ENCODE peak calls at places on chromosomes 16 and 17, in five cellular contexts. C is dorsolateral prefrontal cortex; Y is MM.1S; P is PC-3; I is CD8-positive, alpha-beta T cell. Q is an unnamed sample.

GRCh38 chr17:80460286-80460881 is 16.0 kb downstream of the NPTX1 start:
- DNase-seq in P (no peak), I (no peak), C (no peak), Y (no peak), Q (no peak)

GRCh38 chr17:49086316-49086605 is 46.3 kb upstream of the B4GALNT2 start:
- DNase-seq in P (peak), Y (no peak), C (no peak), I (no peak), Q (no peak)

GRCh38 chr17:52470553-52470952 is 312.0 kb upstream of the CA10 start:
- DNase-seq in I (no peak), C (no peak), P (no peak), Y (no peak), Q (no peak)

GRCh38 chr16:56998352-56998751 is 9.0 kb downstream of the NLRC5 start:
- DNase-seq in C (no peak), I (no peak), P (no peak), Y (no peak), Q (no peak)

GRCh38 chr16:72783716-72784320 is 264.1 kb downstream of the ZFHX3 start:
- DNase-seq in I (no peak), P (peak), C (no peak), Y (no peak), Q (no peak)

GRCh38 chr17:38926290-38927070 is 1.1 kb downstream of the LASP1NB start:
- DNase-seq in C (no peak), P (no peak), I (no peak), Y (peak), Q (no peak)

GRCh38 chr17:9818760-9819159 is 3.1 kb downstream of the GSG1L2 start:
- DNase-seq in Y (no peak), I (no peak), P (peak), C (no peak), Q (no peak)

GRCh38 chr16:81366316-81366932 is 51.7 kb downstream of the GAN start:
- DNase-seq in P (peak), Y (peak), I (peak), C (no peak), Q (no peak)

GRCh38 chr17:56653877-56654276 is 60.4 kb downstream of the NOG start:
- DNase-seq in C (no peak), Y (peak), P (peak), I (peak), Q (no peak)

GRCh38 chr16:21300309-21301167 is 22.4 kb upstream of the CRYM start:
- DNase-seq in P (peak), Y (peak), C (peak), I (no peak), Q (peak)

GRCh38 chr16:11679250-11679649 is 11.0 kb downstream of the SNN start:
- DNase-seq in C (peak), Y (peak), P (no peak), I (no peak), Q (no peak)

GRCh38 chr16:3645504-3646347 is 8.8 kb upstream of the DNASE1 start:
- DNase-seq in P (no peak), I (no peak), C (peak), Y (no peak), Q (no peak)

GRCh38 chr17:43020789-43021738 is 1.1 kb downstream of the VAT1 start:
- DNase-seq in Y (no peak), I (peak), C (no peak), P (peak), Q (peak)

GRCh38 chr16:13168091-13168572 is 266.7 kb downstream of the SHISA9 start:
- DNase-seq in P (no peak), C (no peak), Y (no peak), I (no peak), Q (no peak)

GRCh38 chr17:55770220-55770870 is 19.5 kb downstream of the PCTP start:
- DNase-seq in I (no peak), P (peak), Y (peak), C (no peak), Q (no peak)

GRCh38 chr17:21201302-21201602 is 12.7 kb downstream of the TMEM11 start:
- DNase-seq in Y (no peak), C (no peak), P (peak), I (no peak), Q (no peak)

GRCh38 chr17:77516902-77517301 is 376.1 kb downstream of the SEC14L1 start:
- DNase-seq in P (peak), I (no peak), C (no peak), Y (no peak), Q (no peak)

GRCh38 chr16:10688291-10688690 is 6.4 kb downstream of the TEKT5 start:
- DNase-seq in Y (no peak), P (peak), I (no peak), C (no peak), Q (peak)

GRCh38 chr17:18181358-18181757 is 2.3 kb upstream of the ALKBH5 start:
- DNase-seq in P (peak), Y (no peak), I (no peak), C (no peak), Q (no peak)

GRCh38 chr17:18184143-18185007 is 747 bp downstream of the ALKBH5 start:
- DNase-seq in I (peak), P (peak), Y (peak), C (peak), Q (peak)

GRCh38 chr17:18183334-18184142 is at the start of gene ALKBH5:
- DNase-seq in C (peak), Y (peak), P (peak), I (peak), Q (peak)

GRCh38 chr17:18182190-18182977 is 1.2 kb upstream of the ALKBH5 start:
- DNase-seq in P (no peak), C (no peak), I (no peak), Y (no peak), Q (peak)

GRCh38 chr17:18182978-18183333 is 672 bp upstream of the ALKBH5 start:
- DNase-seq in Y (peak), I (peak), P (peak), C (peak), Q (peak)
- TF ChIP-seq CTCF in Y (no peak), I (no peak), P (no peak), C (no peak), Q (no peak)

DNA sequence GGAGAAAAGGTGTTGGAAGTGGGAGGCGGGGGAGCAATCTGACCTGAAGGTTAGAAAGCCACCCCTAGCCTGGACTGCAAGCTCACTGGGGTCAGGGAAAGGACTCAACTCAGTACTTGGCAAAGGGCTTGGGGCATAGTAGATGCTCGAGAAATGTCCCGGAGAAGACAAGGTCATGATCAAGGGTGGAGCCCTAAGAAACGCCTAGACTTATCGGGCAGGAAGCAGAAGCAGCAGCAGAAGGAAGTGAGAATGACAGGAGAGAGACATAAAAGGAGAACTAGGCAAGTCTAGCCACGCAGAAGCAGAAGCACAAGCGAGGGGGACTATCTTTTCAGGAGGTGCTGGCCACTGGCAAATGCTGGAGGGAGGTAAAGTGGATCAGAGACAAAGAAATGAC is 10.2 kb downstream of the COTL1 start:
- DNase-seq in Y (no peak), P (no peak), C (no peak), I (peak), Q (peak)
- H3K4me3 ChIP-seq in Y (no peak), P (no peak), C (no peak), I (peak), Q (no peak)

DNA sequence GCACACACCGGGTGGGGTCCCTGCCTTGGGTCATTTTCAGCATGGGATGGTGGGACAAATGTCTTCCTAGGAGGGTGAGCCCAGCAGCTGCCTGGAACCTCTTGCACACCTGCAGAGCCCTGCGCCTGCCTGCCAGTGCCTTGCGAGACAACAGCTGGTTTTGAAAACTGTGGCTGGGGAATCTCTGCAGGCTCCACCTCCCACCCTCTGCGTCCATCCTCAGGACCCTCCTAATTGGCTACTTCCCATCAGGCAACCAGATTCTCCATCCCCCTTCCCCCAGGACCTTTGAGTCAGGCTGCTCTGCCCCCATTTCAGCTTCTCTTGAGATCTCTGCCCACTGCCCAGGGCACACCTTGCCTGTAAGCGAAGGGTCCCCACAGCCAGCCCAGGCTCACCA is 26.6 kb downstream of the PEMT start:
- DNase-seq in P (no peak), I (no peak), Y (no peak), C (no peak), Q (no peak)
- H3K27ac ChIP-seq in P (no peak), I (no peak), Y (no peak), C (no peak), Q (peak)

GRCh38 chr17:2068101-2068518 is 13.2 kb downstream of the HIC1 start:
- DNase-seq in Y (no peak), I (no peak), C (no peak), P (no peak), Q (no peak)
- TF ChIP-seq CTCF in Y (no peak), I (no peak), C (no peak), P (no peak), Q (no peak)

DNA sequence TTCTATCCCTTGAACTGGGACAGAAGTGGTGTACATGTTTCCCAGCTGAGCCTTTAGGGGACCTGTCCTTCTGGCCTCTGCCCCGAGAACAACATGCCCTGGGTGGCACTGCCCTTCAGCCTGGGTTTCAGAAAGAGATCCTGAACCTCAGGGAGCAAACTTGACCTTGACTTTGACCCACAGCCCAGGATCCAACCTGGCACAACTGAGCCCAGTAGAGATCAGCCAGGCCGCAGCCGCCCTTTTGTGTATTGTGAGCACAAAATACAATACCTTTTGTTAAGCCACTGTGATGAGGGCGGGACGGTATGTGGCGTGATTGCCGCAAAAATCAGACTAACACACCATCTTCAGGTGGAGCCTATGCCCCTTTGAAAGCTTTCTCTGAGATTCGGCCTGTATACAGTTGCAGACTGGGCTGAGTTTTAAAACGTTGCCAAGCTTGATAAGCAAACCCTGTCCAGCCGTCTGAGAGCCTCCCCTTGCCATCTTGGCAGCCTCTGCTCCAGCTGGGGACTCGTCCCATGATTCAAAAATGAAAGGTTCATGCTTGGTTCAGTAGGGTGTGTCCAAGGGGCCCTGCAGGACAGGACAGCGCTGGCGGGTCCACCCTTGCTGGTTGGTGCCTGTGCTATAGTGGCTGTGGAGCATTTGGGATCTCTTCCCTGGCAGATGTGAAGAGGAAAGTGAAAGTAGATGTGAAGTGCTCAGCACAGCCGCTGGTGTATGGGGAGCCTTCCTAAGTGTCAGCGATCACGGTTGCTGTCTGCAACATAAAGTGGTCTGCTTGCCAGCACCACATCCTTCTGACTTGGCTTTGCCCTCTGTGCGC is 40.3 kb downstream of the FOXL1 start:
- DNase-seq in C (no peak), Y (no peak), I (no peak), P (no peak), Q (no peak)
- H3K4me3 ChIP-seq in C (peak), Y (no peak), I (no peak), P (no peak), Q (peak)

DNA sequence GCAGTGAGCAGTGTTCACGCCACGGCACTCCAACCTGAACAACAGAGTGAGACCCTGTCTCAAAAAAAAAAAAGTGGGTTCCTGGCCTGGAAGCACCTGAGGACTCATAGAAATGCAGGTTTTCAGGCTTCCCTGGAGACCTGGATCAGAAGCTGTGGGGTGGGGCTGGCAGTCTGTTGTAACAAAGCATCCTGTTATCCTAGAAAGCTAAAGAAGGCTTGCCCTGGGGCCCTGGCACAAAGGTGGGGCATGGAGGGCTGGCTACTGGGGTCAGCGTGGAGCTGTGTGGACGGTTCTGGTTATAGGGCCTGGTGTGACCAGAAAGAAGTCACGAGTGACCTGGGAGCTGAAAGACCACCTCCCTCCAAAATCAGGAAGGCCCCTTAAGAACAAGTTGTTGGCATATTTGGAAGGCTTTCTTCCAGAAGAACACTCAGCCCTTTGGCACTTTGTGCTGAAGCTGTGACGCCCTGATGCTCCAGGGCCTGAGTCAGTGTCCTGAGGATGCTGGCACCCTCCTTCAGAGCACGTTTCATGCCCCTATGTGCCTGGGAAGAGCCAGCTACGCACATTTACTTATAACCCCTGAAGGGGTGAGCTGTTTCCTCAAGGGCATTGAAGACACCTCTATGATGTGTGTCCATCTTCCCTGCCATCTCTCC is 6.2 kb downstream of the CRISPLD2 start:
- DNase-seq in C (no peak), Y (no peak), I (no peak), P (peak), Q (no peak)
- H3K27ac ChIP-seq in C (no peak), Y (no peak), I (no peak), P (no peak), Q (peak)

GRCh38 chr17:37206299-37206698 is 169.5 kb upstream of the C17orf78 start:
- DNase-seq in P (no peak), I (no peak), Y (no peak), C (no peak), Q (no peak)

GRCh38 chr17:37207103-37207502 is 168.7 kb upstream of the C17orf78 start:
- DNase-seq in P (no peak), Y (no peak), C (no peak), I (no peak), Q (no peak)

GRCh38 chr17:37213927-37214326 is 161.9 kb upstream of the C17orf78 start:
- DNase-seq in I (no peak), Y (no peak), C (no peak), P (no peak), Q (no peak)

GRCh38 chr17:37212184-37212583 is 163.6 kb upstream of the C17orf78 start:
- DNase-seq in I (no peak), P (no peak), Y (no peak), C (no peak), Q (no peak)
- TF ChIP-seq CTCF in I (no peak), P (peak), Y (peak), C (no peak), Q (no peak)

GRCh38 chr17:67619555-67619954 is 98.2 kb upstream of the NOL11 start:
- DNase-seq in Y (no peak), I (no peak), P (no peak), C (no peak), Q (no peak)

GRCh38 chr17:67613961-67614360 is 103.8 kb upstream of the NOL11 start:
- DNase-seq in I (no peak), Y (no peak), P (no peak), C (no peak), Q (no peak)

GRCh38 chr17:67615736-67616135 is 102.0 kb upstream of the NOL11 start:
- DNase-seq in C (no peak), P (no peak), I (no peak), Y (no peak), Q (no peak)

GRCh38 chr17:67617304-67617899 is 100.3 kb upstream of the NOL11 start:
- DNase-seq in P (no peak), Y (no peak), I (no peak), C (no peak), Q (no peak)

DNA sequence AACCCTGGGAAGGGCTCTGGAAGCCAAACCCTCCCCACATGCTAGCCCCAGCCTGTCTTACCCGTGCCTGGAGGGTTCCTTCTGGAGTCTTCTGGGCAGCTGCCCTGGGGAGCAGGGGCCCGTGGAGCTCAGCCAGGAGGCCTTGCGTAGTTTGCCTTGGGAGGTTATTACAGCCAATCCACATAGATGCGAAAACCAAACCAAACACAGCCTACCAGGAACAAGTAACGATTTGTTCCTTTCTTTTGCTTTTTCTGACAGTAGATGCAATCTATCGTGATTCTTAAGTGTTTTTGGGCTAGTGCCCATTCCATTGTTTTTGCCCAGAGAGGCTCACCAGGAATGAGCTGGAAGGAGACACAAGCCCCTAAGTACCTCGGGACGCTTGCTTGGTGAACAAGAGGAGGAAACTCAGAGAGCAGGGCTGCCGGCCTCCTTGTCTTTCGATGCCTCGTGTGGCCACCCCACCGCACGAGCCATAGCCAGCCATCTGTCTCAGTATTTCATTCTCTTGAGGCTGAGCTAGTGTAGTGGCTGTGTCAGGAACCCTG is 102.7 kb upstream of the NOL11 start:
- DNase-seq in I (no peak), C (no peak), P (no peak), Y (no peak), Q (no peak)
- H3K4me3 ChIP-seq in I (no peak), C (no peak), P (no peak), Y (no peak), Q (no peak)

GRCh38 chr16:53043986-53044571 is 8.6 kb downstream of the CHD9NB start:
- DNase-seq in Y (no peak), P (no peak), C (no peak), I (no peak), Q (peak)

GRCh38 chr16:53043462-53043861 is 9.2 kb downstream of the CHD9NB start:
- DNase-seq in Y (no peak), C (no peak), I (no peak), P (no peak), Q (no peak)

GRCh38 chr16:53042235-53042645 is 10.5 kb downstream of the CHD9NB start:
- DNase-seq in Y (no peak), C (no peak), I (no peak), P (no peak), Q (no peak)

GRCh38 chr16:53040788-53041187 is 11.9 kb downstream of the CHD9NB start:
- DNase-seq in C (no peak), P (no peak), Y (no peak), I (no peak), Q (no peak)

GRCh38 chr16:53041196-53041977 is 11.3 kb downstream of the CHD9NB start:
- DNase-seq in C (no peak), Y (no peak), I (no peak), P (no peak), Q (peak)
- H3K27ac ChIP-seq in C (no peak), Y (no peak), I (no peak), P (no peak), Q (no peak)

DNA sequence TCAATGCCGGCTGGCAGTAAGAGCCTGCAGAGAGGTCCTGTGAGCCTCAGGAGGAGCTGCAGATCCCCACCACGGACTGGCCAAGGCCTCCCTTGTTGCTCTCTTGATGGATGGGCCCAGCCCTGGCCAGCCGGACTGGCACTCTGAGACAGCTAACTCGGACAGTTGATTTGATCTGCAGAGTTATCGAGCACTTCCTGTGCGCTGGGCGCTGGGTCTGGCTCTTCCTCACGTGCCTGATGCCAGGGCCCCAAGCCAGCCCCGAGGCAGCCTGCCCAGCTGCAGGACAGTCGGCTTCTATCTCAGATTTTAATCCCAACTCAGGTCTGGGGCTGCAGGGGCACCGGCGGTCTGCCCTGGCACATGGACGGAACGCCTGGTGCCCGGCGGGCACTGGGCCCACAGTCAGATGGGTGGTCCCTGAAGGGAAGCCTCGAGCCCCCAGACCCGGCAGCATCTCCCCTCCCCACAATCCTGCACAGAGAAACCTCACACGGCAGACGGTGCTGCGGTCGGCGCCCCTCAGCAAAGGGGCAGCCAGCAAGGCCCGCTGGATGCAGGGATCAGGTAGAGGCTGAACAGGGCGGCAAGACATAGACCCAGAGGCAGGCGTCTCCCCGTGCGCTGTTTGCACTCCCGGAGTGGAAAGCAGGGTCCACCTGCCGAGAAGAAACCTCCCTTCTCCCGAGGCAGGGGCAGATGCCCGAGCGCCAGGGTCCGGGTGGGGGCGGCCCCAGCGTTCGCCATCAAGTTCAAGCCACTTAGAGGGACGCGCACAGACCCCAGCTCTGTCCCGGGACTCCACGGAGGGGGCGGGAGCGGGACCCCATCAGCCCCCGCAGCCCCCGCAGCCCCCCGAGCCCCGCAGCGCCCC is 34.0 kb downstream of the TIMM22 start:
- DNase-seq in Y (no peak), P (no peak), C (no peak), I (no peak), Q (peak)
- TF ChIP-seq CTCF in Y (no peak), P (no peak), C (no peak), I (no peak), Q (no peak)